ENCODE peak calls at places on chromosomes 3 and 15, in six cellular contexts. One of them, this sample, is unnamed.

GRCh38 chr3:99969133-99969532 is 145.2 kb downstream of the FILIP1L start:
- DNase-seq in hypothalamus: no peak
- DNase-seq in body of pancreas: no peak
- DNase-seq in CD4-positive, CD25-positive, alpha-beta regulatory T cell: no peak
- DNase-seq in AG09309: no peak
- DNase-seq in NCI-H1694 treated with DMSO at 0.1 percent for 48 hours: no peak
- DNase-seq in this sample: no peak

GRCh38 chr3:126112531-126113237 is 28.8 kb upstream of the SLC41A3 start:
- DNase-seq in body of pancreas: no peak
- DNase-seq in CD4-positive, CD25-positive, alpha-beta regulatory T cell: no peak
- DNase-seq in hypothalamus: no peak
- DNase-seq in AG09309: no peak
- DNase-seq in NCI-H1694 treated with DMSO at 0.1 percent for 48 hours: no peak
- DNase-seq in this sample: no peak

GRCh38 chr15:64466408-64467116 is 6.2 kb downstream of the ZNF609 start:
- DNase-seq in body of pancreas: no peak
- DNase-seq in NCI-H1694 treated with DMSO at 0.1 percent for 48 hours: no peak
- DNase-seq in hypothalamus: no peak
- DNase-seq in AG09309: no peak
- DNase-seq in CD4-positive, CD25-positive, alpha-beta regulatory T cell: no peak
- DNase-seq in this sample: no peak

GRCh38 chr3:122680381-122681293 is at the start of gene PARP14:
- DNase-seq in NCI-H1694 treated with DMSO at 0.1 percent for 48 hours: no peak
- DNase-seq in body of pancreas: peak; percentile 79
- DNase-seq in CD4-positive, CD25-positive, alpha-beta regulatory T cell: peak; percentile 59
- DNase-seq in AG09309: peak; percentile 21
- DNase-seq in hypothalamus: peak; percentile 50
- DNase-seq in this sample: peak; percentile 30

GRCh38 chr3:36540898-36541518 is 160.7 kb downstream of the STAC start:
- DNase-seq in hypothalamus: no peak
- DNase-seq in body of pancreas: no peak
- DNase-seq in CD4-positive, CD25-positive, alpha-beta regulatory T cell: no peak
- DNase-seq in NCI-H1694 treated with DMSO at 0.1 percent for 48 hours: no peak
- DNase-seq in AG09309: peak; percentile 25
- DNase-seq in this sample: no peak

GRCh38 chr3:146896711-146897110 is 291.6 kb upstream of the PLSCR5 start:
- DNase-seq in body of pancreas: no peak
- DNase-seq in NCI-H1694 treated with DMSO at 0.1 percent for 48 hours: no peak
- DNase-seq in CD4-positive, CD25-positive, alpha-beta regulatory T cell: no peak
- DNase-seq in hypothalamus: no peak
- DNase-seq in AG09309: no peak
- DNase-seq in this sample: no peak

GRCh38 chr15:77584201-77584600 is 48.5 kb downstream of the LINGO1 start:
- DNase-seq in hypothalamus: no peak
- DNase-seq in NCI-H1694 treated with DMSO at 0.1 percent for 48 hours: no peak
- DNase-seq in AG09309: no peak
- DNase-seq in body of pancreas: no peak
- DNase-seq in CD4-positive, CD25-positive, alpha-beta regulatory T cell: no peak
- DNase-seq in this sample: no peak

GRCh38 chr3:178623666-178624255 is 87.5 kb downstream of the KCNMB2 start:
- DNase-seq in NCI-H1694 treated with DMSO at 0.1 percent for 48 hours: no peak
- DNase-seq in body of pancreas: no peak
- DNase-seq in CD4-positive, CD25-positive, alpha-beta regulatory T cell: no peak
- DNase-seq in hypothalamus: no peak
- DNase-seq in AG09309: no peak
- DNase-seq in this sample: no peak

GRCh38 chr3:111862974-111863373 is 3.9 kb downstream of the PHLDB2 start:
- DNase-seq in body of pancreas: no peak
- DNase-seq in hypothalamus: no peak
- DNase-seq in NCI-H1694 treated with DMSO at 0.1 percent for 48 hours: peak; percentile 57
- DNase-seq in AG09309: no peak
- DNase-seq in CD4-positive, CD25-positive, alpha-beta regulatory T cell: no peak
- DNase-seq in this sample: no peak

GRCh38 chr15:88142141-88142540 is 114.4 kb downstream of the NTRK3 start:
- DNase-seq in NCI-H1694 treated with DMSO at 0.1 percent for 48 hours: peak; percentile 9
- DNase-seq in hypothalamus: no peak
- DNase-seq in body of pancreas: no peak
- DNase-seq in AG09309: no peak
- DNase-seq in CD4-positive, CD25-positive, alpha-beta regulatory T cell: no peak
- DNase-seq in this sample: no peak

GRCh38 chr15:80049046-80049445 is 10.4 kb upstream of the ZFAND6 start:
- DNase-seq in AG09309: no peak
- DNase-seq in CD4-positive, CD25-positive, alpha-beta regulatory T cell: no peak
- DNase-seq in NCI-H1694 treated with DMSO at 0.1 percent for 48 hours: no peak
- DNase-seq in body of pancreas: no peak
- DNase-seq in hypothalamus: no peak
- DNase-seq in this sample: no peak

GRCh38 chr15:33860749-33861148 is 107.5 kb upstream of the CHRM5 start:
- DNase-seq in NCI-H1694 treated with DMSO at 0.1 percent for 48 hours: no peak
- DNase-seq in hypothalamus: no peak
- DNase-seq in AG09309: no peak
- DNase-seq in body of pancreas: no peak
- DNase-seq in CD4-positive, CD25-positive, alpha-beta regulatory T cell: no peak
- DNase-seq in this sample: peak; percentile 9

GRCh38 chr3:28207000-28207733 is 34.3 kb upstream of the CMC1 start:
- DNase-seq in hypothalamus: no peak
- DNase-seq in NCI-H1694 treated with DMSO at 0.1 percent for 48 hours: no peak
- DNase-seq in AG09309: no peak
- DNase-seq in body of pancreas: no peak
- DNase-seq in CD4-positive, CD25-positive, alpha-beta regulatory T cell: no peak
- DNase-seq in this sample: no peak

GRCh38 chr3:110341047-110341446 is 730.6 kb upstream of the NECTIN3 start:
- DNase-seq in CD4-positive, CD25-positive, alpha-beta regulatory T cell: no peak
- DNase-seq in body of pancreas: no peak
- DNase-seq in NCI-H1694 treated with DMSO at 0.1 percent for 48 hours: no peak
- DNase-seq in AG09309: no peak
- DNase-seq in hypothalamus: no peak
- DNase-seq in this sample: no peak

GRCh38 chr3:30741870-30742269 is 135.5 kb downstream of the TGFBR2 start:
- DNase-seq in CD4-positive, CD25-positive, alpha-beta regulatory T cell: no peak
- DNase-seq in AG09309: no peak
- DNase-seq in body of pancreas: no peak
- DNase-seq in NCI-H1694 treated with DMSO at 0.1 percent for 48 hours: no peak
- DNase-seq in hypothalamus: no peak
- DNase-seq in this sample: no peak

This sample was measured in HFF-Myc.